ENCODE peak calls at places on chromosomes 12 and 14, in six cellular contexts. D is naive thymus-derived CD8-positive, alpha-beta T cell; H is HTR-8/SVneo; S is activated T-helper 1 cell treated with anti-CD3 and anti-CD28 coated beads, Interleukin-12 subunit alpha, Interleukin-12 subunit beta, Interleukin-2, Interleukin-4 antibody, amounts not matched to agents 30 ng/mL and 10 ng/mL and 1 ng/mL, durations not matched to agents 14 hours and 24 hours and 36 hours; L is uterus; Z is activated gamma-delta T cell treated with anti-CD3 and anti-CD28 coated beads, Interleukin-2, amount 50 U/mL, for 16 hours. G is an unnamed sample.

GRCh38 chr12:100476013-100476751 is 2.5 kb downstream of the NR1H4 start:
- DNase-seq in S (no peak), H (no peak), L (no peak), Z (no peak), D (no peak), G (no peak)

GRCh38 chr12:48004941-48005749 is 869 bp upstream of the COL2A1 start:
- DNase-seq in L (no peak), D (no peak), Z (no peak), H (no peak), S (no peak), G (no peak)

GRCh38 chr12:12172106-12172511 is 94.7 kb downstream of the LRP6 start:
- DNase-seq in Z (no peak), H (no peak), S (peak; percentile 12), L (no peak), D (no peak), G (peak; percentile 77)

GRCh38 chr14:94970937-94971730 is 186.2 kb downstream of the DICER1 start:
- DNase-seq in Z (no peak), D (no peak), S (no peak), L (peak; percentile 23), H (no peak), G (no peak)

GRCh38 chr12:8722286-8722685 is 24.5 kb downstream of the RIMKLB start:
- DNase-seq in Z (no peak), H (no peak), S (no peak), L (no peak), D (no peak), G (no peak)

GRCh38 chr12:122875590-122876220 is 20.2 kb downstream of the VPS37B start:
- DNase-seq in S (no peak), Z (no peak), L (no peak), D (no peak), H (no peak), G (no peak)

GRCh38 chr12:90013409-90013808 is 304.8 kb upstream of the ATP2B1 start:
- DNase-seq in Z (no peak), D (no peak), L (no peak), H (no peak), S (no peak), G (no peak)

GRCh38 chr12:14970467-14970866 is 2.4 kb upstream of the PDE6H start:
- DNase-seq in S (no peak), Z (no peak), D (no peak), L (no peak), H (no peak), G (no peak)

GRCh38 chr12:85835810-85836715 is at the start of gene RASSF9:
- DNase-seq in L (peak; percentile 84), H (no peak), D (no peak), S (no peak), Z (no peak), G (no peak)

GRCh38 chr12:13270817-13271216 is 74.3 kb downstream of the EMP1 start:
- DNase-seq in S (no peak), H (no peak), Z (no peak), L (no peak), D (no peak), G (no peak)

GRCh38 chr14:75238728-75239455 is 39.7 kb upstream of the FOS start:
- DNase-seq in D (no peak), Z (no peak), H (no peak), L (peak; percentile 39), S (no peak), G (no peak)

GRCh38 chr14:90785474-90785873 is 30.8 kb downstream of the TTC7B start:
- DNase-seq in L (peak; percentile 64), D (no peak), S (no peak), Z (no peak), H (no peak), G (no peak)

GRCh38 chr14:71165121-71165574 is 257.9 kb downstream of the PCNX1 start:
- DNase-seq in H (peak; percentile 85), S (no peak), D (no peak), L (no peak), Z (no peak), G (no peak)